ENCODE peak calls at places on chromosomes 6 and 20, in ten cellular contexts. A, X, C, E, B, K, Q, D, M and L are unnamed samples.

GRCh38 chr6:28553986-28554881 is 28.6 kb downstream of the GPX5 start:
- DNase-seq in A (no peak), X (no peak), C (no peak), E (no peak), B (no peak), K (no peak), Q (no peak), D (no peak), M (no peak), L (no peak)

GRCh38 chr6:20686142-20686541 is 151.9 kb downstream of the CDKAL1 start:
- DNase-seq in A (no peak), X (no peak), C (no peak), E (no peak), B (no peak), K (no peak), Q (no peak), D (no peak), M (no peak), L (no peak)

GRCh38 chr6:55512904-55513303 is 66.1 kb downstream of the HMGCLL1 start:
- DNase-seq in A (no peak), X (no peak), C (no peak), E (no peak), B (no peak), K (no peak), Q (no peak), D (no peak), M (no peak), L (no peak)

GRCh38 chr6:64930664-64931063 is 776.4 kb downstream of the EYS start:
- DNase-seq in A (no peak), X (no peak), C (no peak), E (no peak), B (no peak), K (no peak), Q (no peak), D (no peak), M (no peak), L (no peak)

GRCh38 chr6:144528605-144529425 is 243.7 kb downstream of the UTRN start:
- DNase-seq in A (no peak), X (no peak), C (no peak), E (no peak), B (no peak), K (peak), Q (no peak), D (no peak), M (peak), L (no peak)

GRCh38 chr6:4371207-4371921 is 236.0 kb upstream of the ECI2 start:
- DNase-seq in A (no peak), X (no peak), C (no peak), E (no peak), B (no peak), K (peak), Q (peak), D (no peak), M (no peak), L (no peak)

GRCh38 chr20:7893019-7893730 is 47.1 kb downstream of the HAO1 start:
- DNase-seq in A (no peak), X (no peak), C (no peak), E (no peak), B (no peak), K (no peak), Q (no peak), D (no peak), M (no peak), L (no peak)

GRCh38 chr6:36727491-36728021 is 29.9 kb downstream of the RAB44 start:
- DNase-seq in A (no peak), X (no peak), C (no peak), E (no peak), B (no peak), K (peak), Q (no peak), D (no peak), M (no peak), L (peak)

GRCh38 chr6:5081955-5082354 is 3.2 kb upstream of the PPP1R3G start:
- DNase-seq in A (no peak), X (no peak), C (no peak), E (no peak), B (no peak), K (peak), Q (peak), D (no peak), M (no peak), L (no peak)

GRCh38 chr20:46216770-46217464 is 91.4 kb downstream of the CDH22 start:
- DNase-seq in A (no peak), X (no peak), C (no peak), E (no peak), B (no peak), K (no peak), Q (no peak), D (no peak), M (no peak), L (no peak)

GRCh38 chr6:134683783-134684765 is 265.8 kb downstream of the ALDH8A1 start:
- DNase-seq in A (no peak), X (no peak), C (no peak), E (no peak), B (no peak), K (peak), Q (no peak), D (no peak), M (no peak), L (no peak)

GRCh38 chr6:85483041-85483700 is 33.3 kb downstream of the NT5E start:
- DNase-seq in A (peak), X (peak), C (peak), E (peak), B (peak), K (peak), Q (peak), D (peak), M (peak), L (peak)

GRCh38 chr6:118980063-118980462 is 45.1 kb upstream of the MCM9 start:
- DNase-seq in A (no peak), X (no peak), C (no peak), E (no peak), B (no peak), K (no peak), Q (no peak), D (peak), M (no peak), L (peak)

GRCh38 chr6:64376394-64376793 is 740.8 kb downstream of the PHF3 start:
- DNase-seq in A (no peak), X (no peak), C (no peak), E (no peak), B (no peak), K (no peak), Q (no peak), D (no peak), M (peak), L (no peak)

GRCh38 chr6:118644007-118644406 is 7.4 kb downstream of the CEP85L start:
- DNase-seq in A (no peak), X (no peak), C (no peak), E (no peak), B (no peak), K (peak), Q (peak), D (no peak), M (no peak), L (no peak)

GRCh38 chr20:46699651-46700359 is 9.6 kb upstream of the SLC2A10 start:
- DNase-seq in A (no peak), X (no peak), C (no peak), E (no peak), B (no peak), K (no peak), Q (no peak), D (no peak), M (no peak), L (no peak)

GRCh38 chr6:127786109-127786508 is 114.7 kb downstream of the THEMIS start:
- DNase-seq in A (no peak), X (no peak), C (no peak), E (no peak), B (no peak), K (no peak), Q (no peak), D (no peak), M (no peak), L (no peak)

GRCh38 chr6:90859612-90860011 is 272.7 kb upstream of the MAP3K7 start:
- DNase-seq in A (no peak), X (no peak), C (no peak), E (no peak), B (no peak), K (no peak), Q (no peak), D (no peak), M (no peak), L (no peak)

GRCh38 chr20:62387219-62387913 is 463 bp downstream of the RPS21 start:
- DNase-seq in A (no peak), X (no peak), C (no peak), E (no peak), B (no peak), K (no peak), Q (no peak), D (no peak), M (no peak), L (no peak)

GRCh38 chr20:20731000-20731944 is 18.8 kb upstream of the RALGAPA2 start:
- DNase-seq in A (no peak), X (no peak), C (no peak), E (no peak), B (no peak), K (peak), Q (no peak), D (no peak), M (no peak), L (no peak)

GRCh38 chr20:58839474-58839874 is 11.2 kb downstream of the GNAS-AS1 start:
- DNase-seq in A (no peak), X (no peak), C (peak), E (peak), B (no peak), K (peak), Q (no peak), D (peak), M (no peak), L (no peak)

GRCh38 chr6:75155586-75155985 is 50.3 kb downstream of the COL12A1 start:
- DNase-seq in A (no peak), X (no peak), C (no peak), E (no peak), B (no peak), K (no peak), Q (no peak), D (no peak), M (no peak), L (no peak)

GRCh38 chr20:46446851-46447250 is 40.4 kb upstream of the ELMO2 start:
- DNase-seq in A (no peak), X (no peak), C (no peak), E (no peak), B (no peak), K (no peak), Q (no peak), D (no peak), M (no peak), L (no peak)

GRCh38 chr6:108610270-108610839 is 49.6 kb downstream of the FOXO3 start:
- DNase-seq in A (no peak), X (no peak), C (no peak), E (no peak), B (no peak), K (no peak), Q (no peak), D (no peak), M (no peak), L (no peak)

GRCh38 chr6:165834613-165835259 is 171.7 kb upstream of the PDE10A start:
- DNase-seq in A (no peak), X (peak), C (no peak), E (no peak), B (no peak), K (no peak), Q (no peak), D (no peak), M (no peak), L (no peak)

GRCh38 chr6:15621203-15622044 is 41.4 kb downstream of the DTNBP1 start:
- DNase-seq in A (no peak), X (no peak), C (no peak), E (no peak), B (no peak), K (no peak), Q (no peak), D (no peak), M (peak), L (peak)

GRCh38 chr20:35284267-35284991 is at the start of gene EIF6:
- DNase-seq in A (peak), X (peak), C (peak), E (peak), B (peak), K (peak), Q (peak), D (peak), M (peak), L (peak)

GRCh38 chr6:163404825-163405265 is 9.7 kb upstream of the QKI start:
- DNase-seq in A (no peak), X (no peak), C (no peak), E (no peak), B (no peak), K (no peak), Q (no peak), D (no peak), M (no peak), L (peak)

GRCh38 chr6:52539607-52540006 is 37.3 kb downstream of the TRAM2 start:
- DNase-seq in A (no peak), X (no peak), C (no peak), E (no peak), B (no peak), K (peak), Q (no peak), D (no peak), M (no peak), L (no peak)

GRCh38 chr20:51752343-51752951 is 15.7 kb downstream of the ATP9A start:
- DNase-seq in A (no peak), X (no peak), C (no peak), E (no peak), B (no peak), K (peak), Q (peak), D (peak), M (no peak), L (no peak)

GRCh38 chr6:146860583-146860982 is 261.8 kb downstream of the ADGB start:
- DNase-seq in A (no peak), X (no peak), C (no peak), E (no peak), B (no peak), K (no peak), Q (no peak), D (no peak), M (no peak), L (no peak)

GRCh38 chr6:73341335-73341734 is 12.7 kb downstream of the DPPA5 start:
- DNase-seq in A (no peak), X (no peak), C (no peak), E (no peak), B (no peak), K (no peak), Q (no peak), D (no peak), M (no peak), L (no peak)

GRCh38 chr20:4160761-4161305 is 145.5 kb upstream of the RNF24 start:
- DNase-seq in A (no peak), X (no peak), C (no peak), E (no peak), B (no peak), K (peak), Q (no peak), D (no peak), M (no peak), L (no peak)

GRCh38 chr6:42239333-42239732 is 21.7 kb upstream of the MRPS10 start:
- DNase-seq in A (no peak), X (no peak), C (no peak), E (no peak), B (no peak), K (no peak), Q (no peak), D (no peak), M (no peak), L (no peak)

GRCh38 chr6:142856857-142857608 is 87.9 kb downstream of the HIVEP2 start:
- DNase-seq in A (no peak), X (no peak), C (no peak), E (peak), B (no peak), K (no peak), Q (no peak), D (no peak), M (no peak), L (no peak)

GRCh38 chr6:87848616-87849015 is 146.6 kb upstream of the AKIRIN2 start:
- DNase-seq in A (no peak), X (no peak), C (no peak), E (no peak), B (no peak), K (no peak), Q (no peak), D (no peak), M (no peak), L (no peak)